ENCODE peak calls at places on chromosomes 16 and 17, in seven cellular contexts. A is epithelial cell of esophagus, L is tibial artery, I is GM12865, T is mammary epithelial cell, Q is heart left ventricle, B is heart right ventricle. S is an unnamed sample.

GRCh38 chr17:76382803-76383644 is 1.4 kb upstream of the SPHK1 start:
- DNase-seq in Q (no peak), B (peak; percentile 55), I (peak; percentile 81), A (peak; percentile 87), T (peak; percentile 83), L (no peak), S (peak; percentile 91)

GRCh38 chr16:19857593-19857992 is 27.1 kb downstream of the GPRC5B start:
- DNase-seq in A (no peak), Q (no peak), I (no peak), B (no peak), L (no peak), T (no peak), S (no peak)

GRCh38 chr16:79358188-79358587 is 242.3 kb downstream of the MAF start:
- DNase-seq in T (no peak), L (no peak), B (peak; percentile 16), Q (peak; percentile 14), A (no peak), I (no peak), S (no peak)

GRCh38 chr17:14107889-14108288 is 38.6 kb downstream of the COX10 start:
- DNase-seq in I (no peak), T (no peak), L (no peak), Q (no peak), B (no peak), A (no peak), S (no peak)

GRCh38 chr16:15682105-15682570 is 32.1 kb downstream of the NDE1 start:
- DNase-seq in L (peak; percentile 73), T (peak; percentile 72), B (no peak), Q (no peak), I (peak; percentile 48), A (peak; percentile 84), S (no peak)

GRCh38 chr16:13863075-13863765 is 56.7 kb upstream of the ERCC4 start:
- DNase-seq in L (no peak), Q (no peak), T (no peak), B (no peak), A (no peak), I (peak; percentile 30), S (no peak)

GRCh38 chr17:50904522-50905459 is 38.6 kb upstream of the TOB1 start:
- DNase-seq in L (peak; percentile 97), T (no peak), I (no peak), A (peak; percentile 86), B (peak; percentile 53), Q (no peak), S (no peak)

GRCh38 chr17:27319536-27320221 is 25.8 kb downstream of the WSB1 start:
- DNase-seq in L (peak; percentile 89), B (peak; percentile 75), Q (peak; percentile 84), T (no peak), A (peak; percentile 24), I (no peak), S (no peak)

GRCh38 chr16:31202402-31203385 is at the start of gene PYCARD:
- DNase-seq in A (peak; percentile 49), Q (peak; percentile 73), T (peak; percentile 49), L (peak; percentile 77), I (peak; percentile 61), B (peak; percentile 73), S (peak; percentile 69)

GRCh38 chr16:31204871-31205666 is 2.5 kb upstream of the PYCARD start:
- DNase-seq in B (no peak), L (no peak), T (no peak), I (no peak), A (no peak), Q (no peak), S (no peak)

GRCh38 chr16:31201511-31202401 is 804 bp downstream of the PYCARD start:
- DNase-seq in A (peak; percentile 58), L (no peak), B (peak; percentile 44), I (peak; percentile 71), Q (peak; percentile 40), T (peak; percentile 39), S (peak; percentile 78)

GRCh38 chr16:31211960-31212359 is 2.0 kb upstream of the TRIM72 start:
- DNase-seq in L (no peak), B (no peak), T (no peak), Q (no peak), I (no peak), A (no peak), S (no peak)

GRCh38 chr16:31206776-31207175 is 4.2 kb upstream of the PYCARD start:
- DNase-seq in T (no peak), I (no peak), B (no peak), L (no peak), Q (no peak), A (no peak), S (no peak)
- TF ChIP-seq CTCF in T (no peak), I (no peak), B (no peak), L (no peak), Q (no peak), A (no peak), S (no peak)

GRCh38 chr16:70253291-70254094 is 1.8 kb upstream of the EXOSC6 start:
- DNase-seq in I (peak; percentile 39), L (no peak), B (no peak), T (no peak), A (peak; percentile 58), Q (no peak), S (peak; percentile 43)
- TF ChIP-seq CTCF in I (peak; percentile 50), L (peak; percentile 35), B (peak; percentile 30), T (peak; percentile 56), A (peak; percentile 68), Q (peak; percentile 37), S (peak; percentile 45)

GRCh38 chr17:7329360-7330098 is 394 bp upstream of the NEURL4 start:
- DNase-seq in L (peak; percentile 99), Q (peak; percentile 98), A (peak; percentile 99), B (peak; percentile 98), I (peak; percentile 100), T (peak; percentile 98), S (peak; percentile 99)
- TF ChIP-seq CTCF in L (no peak), Q (no peak), A (no peak), B (no peak), I (no peak), T (no peak), S (peak; percentile 4)

DNA sequence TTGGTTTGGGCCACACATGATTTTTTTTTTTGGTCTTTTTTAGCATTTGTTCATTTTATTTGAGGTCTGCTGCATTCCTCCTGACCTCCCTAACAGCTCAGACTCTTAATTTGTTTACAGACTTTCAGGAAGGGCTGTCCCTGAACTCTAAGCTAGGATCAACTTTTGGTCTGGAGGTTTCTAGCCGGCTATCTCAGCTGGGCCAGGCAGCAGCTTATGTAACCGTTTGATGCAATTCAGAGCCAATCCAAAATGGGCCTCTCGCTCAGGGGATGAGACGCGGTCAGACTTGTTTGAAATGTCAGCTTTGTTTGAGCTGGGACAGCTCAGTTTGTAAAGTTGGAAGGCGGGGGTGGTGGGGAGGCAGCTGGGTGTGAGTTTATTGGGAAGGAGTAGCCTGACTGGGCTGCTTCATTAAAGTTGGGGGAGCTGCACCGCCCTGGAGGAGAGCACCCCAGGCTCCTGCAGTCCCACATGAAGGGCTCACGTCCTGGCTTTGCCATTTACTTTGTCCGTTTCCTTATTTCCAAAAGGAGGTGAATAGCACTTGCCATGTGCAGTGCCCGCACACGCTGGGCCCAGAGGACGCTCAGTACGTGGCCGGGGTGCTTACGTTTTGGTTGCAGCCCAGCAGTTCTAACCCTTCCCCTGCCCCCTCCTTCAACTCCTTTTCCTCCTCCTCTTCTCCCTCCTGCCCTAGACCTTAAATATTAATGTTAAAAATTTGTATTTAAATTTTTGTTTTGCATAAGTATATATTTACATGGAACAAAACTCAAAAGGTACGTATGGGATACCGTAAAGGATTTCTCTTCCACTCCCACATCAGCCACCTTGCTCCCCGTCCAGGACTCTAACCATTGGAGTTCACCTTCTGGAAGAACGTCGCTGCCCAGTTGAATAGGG is 121.2 kb downstream of the SNX29 start:
- DNase-seq in L (no peak), Q (peak; percentile 52), B (no peak), A (peak; percentile 85), T (peak; percentile 11), I (no peak), S (no peak)
- TF ChIP-seq CTCF in L (no peak), Q (no peak), B (no peak), A (no peak), T (no peak), I (no peak), S (no peak)

GRCh38 chr17:40415390-40415789 is 2.3 kb downstream of the TOP2A start:
- DNase-seq in Q (no peak), T (peak; percentile 33), A (peak; percentile 60), L (no peak), B (no peak), I (peak; percentile 56), S (peak; percentile 48)

GRCh38 chr17:40417609-40418427 is at the start of gene TOP2A:
- DNase-seq in A (peak; percentile 100), Q (peak; percentile 99), L (peak; percentile 98), T (peak; percentile 100), B (peak; percentile 81), I (peak; percentile 99), S (peak; percentile 99)

GRCh38 chr17:40416671-40417070 is 1.0 kb downstream of the TOP2A start:
- DNase-seq in Q (no peak), A (no peak), I (no peak), B (no peak), L (no peak), T (no peak), S (no peak)

GRCh38 chr17:40418428-40418706 is 671 bp upstream of the TOP2A start:
- DNase-seq in I (no peak), T (no peak), Q (no peak), B (no peak), L (no peak), A (no peak), S (no peak)

DNA sequence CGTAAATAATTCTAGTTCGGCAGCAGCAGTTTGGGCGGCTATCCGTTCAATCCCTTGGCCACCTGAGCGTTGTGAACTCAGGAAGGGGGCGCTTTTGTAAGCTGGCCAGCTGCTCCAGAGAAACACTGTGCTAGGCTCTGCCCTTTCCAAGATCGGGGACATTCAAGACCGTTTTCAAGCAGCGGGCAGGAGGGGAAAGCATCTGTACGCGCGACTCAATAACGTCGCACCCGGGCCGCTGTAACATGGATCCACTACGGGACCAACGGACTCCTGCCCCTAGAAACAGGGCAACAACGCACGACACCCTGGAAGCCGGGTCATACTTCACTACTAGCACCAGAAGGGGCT is 463 bp downstream of the TOP2A start:
- DNase-seq in L (no peak), Q (no peak), I (no peak), A (peak; percentile 18), B (no peak), T (no peak), S (peak; percentile 43)
- TF ChIP-seq CTCF in L (no peak), Q (no peak), I (no peak), A (no peak), B (no peak), T (no peak), S (peak; percentile 36)

GRCh38 chr16:86709103-86709502 is 130.8 kb downstream of the FOXL1 start:
- DNase-seq in T (no peak), A (no peak), I (no peak), B (no peak), L (no peak), Q (no peak), S (no peak)
- TF ChIP-seq CTCF in T (no peak), A (no peak), I (no peak), B (no peak), L (no peak), Q (no peak), S (no peak)